ENCODE peak calls at places on chromosomes 4 and X, in seven cellular contexts. One of them, this sample, is unnamed.
A peak's percentile ranks its signal among the peaks of the same experiment; 100 is the strongest.

GRCh38 chr4:34720563-34720962 is 1523.8 kb downstream of the ARAP2 start:
- DNase-seq in A549: peak; percentile 3
- DNase-seq in transverse colon: no peak
- DNase-seq in SK-N-SH: peak; percentile 1
- DNase-seq in upper lobe of left lung: no peak
- DNase-seq in stomach: no peak
- DNase-seq in tibial nerve: no peak
- DNase-seq in this sample: no peak

GRCh38 chr4:140756292-140757219 is at the start of gene TBC1D9:
- DNase-seq in upper lobe of left lung: peak; percentile 92
- DNase-seq in SK-N-SH: peak; percentile 81
- DNase-seq in stomach: peak; percentile 79
- DNase-seq in tibial nerve: peak; percentile 38
- DNase-seq in A549: peak; percentile 49
- DNase-seq in transverse colon: peak; percentile 84
- DNase-seq in this sample: peak; percentile 86

GRCh38 chr4:110616162-110617062 is 6.5 kb downstream of the PITX2 start:
- DNase-seq in SK-N-SH: no peak
- DNase-seq in stomach: no peak
- DNase-seq in transverse colon: no peak
- DNase-seq in tibial nerve: no peak
- DNase-seq in A549: no peak
- DNase-seq in upper lobe of left lung: no peak
- DNase-seq in this sample: no peak

GRCh38 chr4:72568959-72569718 is at the start of gene ADAMTS3:
- DNase-seq in transverse colon: peak; percentile 40
- DNase-seq in tibial nerve: no peak
- DNase-seq in stomach: peak; percentile 51
- DNase-seq in upper lobe of left lung: peak; percentile 67
- DNase-seq in A549: peak; percentile 14
- DNase-seq in SK-N-SH: peak; percentile 89
- DNase-seq in this sample: peak; percentile 81

GRCh38 chr4:156705291-156705690 is 266.3 kb downstream of the PDGFC start:
- DNase-seq in SK-N-SH: no peak
- DNase-seq in upper lobe of left lung: no peak
- DNase-seq in transverse colon: no peak
- DNase-seq in A549: no peak
- DNase-seq in tibial nerve: no peak
- DNase-seq in stomach: no peak
- DNase-seq in this sample: no peak

GRCh38 chrX:46317158-46317557 is 228.1 kb downstream of the ZNF674 start:
- DNase-seq in A549: no peak
- DNase-seq in transverse colon: no peak
- DNase-seq in tibial nerve: no peak
- DNase-seq in upper lobe of left lung: no peak
- DNase-seq in SK-N-SH: no peak
- DNase-seq in stomach: no peak
- DNase-seq in this sample: no peak

GRCh38 chrX:139224953-139225665 is 305.4 kb upstream of the F9 start:
- DNase-seq in transverse colon: no peak
- DNase-seq in tibial nerve: no peak
- DNase-seq in A549: no peak
- DNase-seq in upper lobe of left lung: no peak
- DNase-seq in stomach: no peak
- DNase-seq in SK-N-SH: no peak
- DNase-seq in this sample: no peak

GRCh38 chrX:120743266-120743665 is 113.4 kb upstream of the C1GALT1C1 start:
- DNase-seq in A549: no peak
- DNase-seq in stomach: no peak
- DNase-seq in tibial nerve: no peak
- DNase-seq in transverse colon: no peak
- DNase-seq in SK-N-SH: no peak
- DNase-seq in upper lobe of left lung: no peak
- DNase-seq in this sample: no peak

GRCh38 chr4:169682360-169683047 is 62.1 kb downstream of the CLCN3 start:
- DNase-seq in A549: no peak
- DNase-seq in tibial nerve: no peak
- DNase-seq in upper lobe of left lung: no peak
- DNase-seq in stomach: no peak
- DNase-seq in transverse colon: no peak
- DNase-seq in SK-N-SH: no peak
- DNase-seq in this sample: no peak

GRCh38 chr4:56752985-56753384 is 68.5 kb downstream of the SPINK2 start:
- DNase-seq in tibial nerve: no peak
- DNase-seq in stomach: no peak
- DNase-seq in A549: no peak
- DNase-seq in upper lobe of left lung: no peak
- DNase-seq in transverse colon: peak; percentile 63
- DNase-seq in SK-N-SH: no peak
- DNase-seq in this sample: no peak

GRCh38 chr4:188941524-188942109 is 802.4 kb downstream of the TRIML1 start:
- DNase-seq in stomach: no peak
- DNase-seq in SK-N-SH: no peak
- DNase-seq in transverse colon: no peak
- DNase-seq in tibial nerve: no peak
- DNase-seq in A549: peak; percentile 58
- DNase-seq in upper lobe of left lung: no peak
- DNase-seq in this sample: no peak

GRCh38 chrX:153926863-153927685 is 1.0 kb upstream of the ARHGAP4 start:
- DNase-seq in stomach: peak; percentile 57
- DNase-seq in transverse colon: peak; percentile 77
- DNase-seq in tibial nerve: no peak
- DNase-seq in SK-N-SH: peak; percentile 69
- DNase-seq in A549: no peak
- DNase-seq in upper lobe of left lung: peak; percentile 72
- DNase-seq in this sample: peak; percentile 80

GRCh38 chr4:95549246-95550138 is 719 bp upstream of the UNC5C start:
- DNase-seq in stomach: peak; percentile 27
- DNase-seq in upper lobe of left lung: peak; percentile 26
- DNase-seq in tibial nerve: peak; percentile 18
- DNase-seq in SK-N-SH: peak; percentile 63
- DNase-seq in A549: no peak
- DNase-seq in transverse colon: peak; percentile 25
- DNase-seq in this sample: peak; percentile 62

GRCh38 chrX:140503714-140504351 is 1.0 kb downstream of the SOX3 start:
- DNase-seq in tibial nerve: no peak
- DNase-seq in SK-N-SH: peak; percentile 57
- DNase-seq in transverse colon: no peak
- DNase-seq in upper lobe of left lung: no peak
- DNase-seq in A549: no peak
- DNase-seq in stomach: no peak
- DNase-seq in this sample: no peak

GRCh38 chr4:163681208-163681821 is 186.8 kb downstream of the TMA16 start:
- DNase-seq in transverse colon: no peak
- DNase-seq in upper lobe of left lung: no peak
- DNase-seq in A549: no peak
- DNase-seq in tibial nerve: no peak
- DNase-seq in stomach: no peak
- DNase-seq in SK-N-SH: peak; percentile 48
- DNase-seq in this sample: no peak

GRCh38 chrX:110125435-110125834 is 122.5 kb downstream of the TMEM164 start:
- DNase-seq in stomach: no peak
- DNase-seq in upper lobe of left lung: no peak
- DNase-seq in transverse colon: no peak
- DNase-seq in tibial nerve: no peak
- DNase-seq in A549: no peak
- DNase-seq in SK-N-SH: peak; percentile 24
- DNase-seq in this sample: no peak

GRCh38 chr4:155263480-155263879 is 55.0 kb downstream of the NPY2R start:
- DNase-seq in transverse colon: no peak
- DNase-seq in stomach: no peak
- DNase-seq in SK-N-SH: no peak
- DNase-seq in upper lobe of left lung: no peak
- DNase-seq in tibial nerve: no peak
- DNase-seq in A549: no peak
- DNase-seq in this sample: no peak

GRCh38 chr4:64417974-64418373 is 8.7 kb upstream of the TECRL start:
- DNase-seq in transverse colon: no peak
- DNase-seq in upper lobe of left lung: no peak
- DNase-seq in A549: no peak
- DNase-seq in tibial nerve: no peak
- DNase-seq in SK-N-SH: no peak
- DNase-seq in stomach: no peak
- DNase-seq in this sample: no peak

GRCh38 chrX:64205735-64206491 is 405 bp upstream of the AMER1 start:
- DNase-seq in transverse colon: peak; percentile 95
- DNase-seq in upper lobe of left lung: peak; percentile 93
- DNase-seq in stomach: peak; percentile 94
- DNase-seq in SK-N-SH: peak; percentile 93
- DNase-seq in tibial nerve: peak; percentile 90
- DNase-seq in A549: peak; percentile 83
- DNase-seq in this sample: peak; percentile 97

GRCh38 chrX:107935664-107936433 is 46.3 kb downstream of the TEX13B start:
- DNase-seq in transverse colon: no peak
- DNase-seq in tibial nerve: no peak
- DNase-seq in upper lobe of left lung: no peak
- DNase-seq in stomach: no peak
- DNase-seq in SK-N-SH: no peak
- DNase-seq in A549: no peak
- DNase-seq in this sample: no peak

GRCh38 chr4:71765349-71765748 is 18.5 kb downstream of the GC start:
- DNase-seq in upper lobe of left lung: no peak
- DNase-seq in tibial nerve: no peak
- DNase-seq in SK-N-SH: no peak
- DNase-seq in transverse colon: no peak
- DNase-seq in stomach: no peak
- DNase-seq in A549: no peak
- DNase-seq in this sample: no peak

GRCh38 chr4:26083987-26084386 is 170.0 kb downstream of the SMIM20 start:
- DNase-seq in SK-N-SH: no peak
- DNase-seq in tibial nerve: no peak
- DNase-seq in upper lobe of left lung: peak; percentile 46
- DNase-seq in A549: no peak
- DNase-seq in transverse colon: no peak
- DNase-seq in stomach: no peak
- DNase-seq in this sample: peak; percentile 78

GRCh38 chr4:39083164-39083563 is 21.1 kb downstream of the KLHL5 start:
- DNase-seq in transverse colon: no peak
- DNase-seq in upper lobe of left lung: no peak
- DNase-seq in SK-N-SH: no peak
- DNase-seq in A549: no peak
- DNase-seq in stomach: no peak
- DNase-seq in tibial nerve: no peak
- DNase-seq in this sample: no peak

GRCh38 chrX:153582896-153583295 is 16.0 kb downstream of the CCNQ start:
- DNase-seq in A549: no peak
- DNase-seq in stomach: peak; percentile 31
- DNase-seq in tibial nerve: no peak
- DNase-seq in upper lobe of left lung: peak; percentile 40
- DNase-seq in transverse colon: peak; percentile 45
- DNase-seq in SK-N-SH: peak; percentile 65
- DNase-seq in this sample: no peak

GRCh38 chr4:48651869-48652447 is 128.1 kb downstream of the FRYL start:
- DNase-seq in transverse colon: no peak
- DNase-seq in A549: no peak
- DNase-seq in tibial nerve: no peak
- DNase-seq in SK-N-SH: no peak
- DNase-seq in stomach: no peak
- DNase-seq in upper lobe of left lung: no peak
- DNase-seq in this sample: no peak

GRCh38 chrX:133638285-133638684 is 223.0 kb upstream of the GPC4 start:
- DNase-seq in upper lobe of left lung: no peak
- DNase-seq in tibial nerve: no peak
- DNase-seq in transverse colon: no peak
- DNase-seq in stomach: peak; percentile 35
- DNase-seq in SK-N-SH: no peak
- DNase-seq in A549: no peak
- DNase-seq in this sample: no peak
- TF ChIP-seq EP300 in upper lobe of left lung: no peak
- TF ChIP-seq EP300 in tibial nerve: no peak
- TF ChIP-seq EP300 in transverse colon: no peak
- TF ChIP-seq EP300 in stomach: no peak
- TF ChIP-seq EP300 in SK-N-SH: no peak
- TF ChIP-seq EP300 in A549: no peak
- TF ChIP-seq EP300 in this sample: no peak

DNA sequence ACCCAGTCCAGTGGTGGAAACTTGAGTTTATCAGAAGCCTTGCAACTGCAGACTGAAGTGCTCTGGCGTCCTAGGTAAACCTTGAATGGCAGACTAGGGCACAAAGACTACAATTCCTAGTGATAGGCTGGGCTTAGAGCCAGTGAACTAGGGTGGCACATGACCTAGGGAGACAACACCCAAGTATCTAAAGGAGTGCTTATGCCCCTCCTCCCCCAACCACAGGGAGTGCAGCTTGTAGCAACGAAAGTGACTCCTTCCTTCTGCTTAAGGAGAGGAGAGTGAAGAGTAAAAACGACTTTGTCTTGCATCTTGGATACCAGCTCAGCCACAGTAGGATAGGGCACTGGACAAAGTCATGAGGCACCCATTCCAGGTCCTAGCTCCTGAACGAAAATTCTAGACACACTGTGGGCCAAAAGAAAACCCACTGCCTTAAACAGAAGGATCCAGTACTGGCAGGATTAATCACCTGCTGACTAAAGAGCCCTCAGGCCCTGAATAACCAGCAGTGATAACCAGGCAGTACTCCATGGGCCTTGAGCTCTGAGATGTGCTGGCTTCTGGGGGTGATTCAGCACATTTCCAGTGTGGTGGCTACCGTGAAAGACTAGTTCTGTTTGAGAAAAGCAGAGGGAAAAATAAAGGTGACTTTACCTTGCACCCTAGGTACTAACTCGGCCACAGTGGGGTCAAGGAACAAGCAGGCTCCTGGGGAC is 58.7 kb upstream of the STARD8 start:
- DNase-seq in tibial nerve: no peak
- DNase-seq in SK-N-SH: no peak
- DNase-seq in A549: no peak
- DNase-seq in stomach: no peak
- DNase-seq in upper lobe of left lung: peak; percentile 21
- DNase-seq in transverse colon: no peak
- DNase-seq in this sample: no peak
- TF ChIP-seq EP300 in tibial nerve: no peak
- TF ChIP-seq EP300 in SK-N-SH: no peak
- TF ChIP-seq EP300 in A549: no peak
- TF ChIP-seq EP300 in stomach: no peak
- TF ChIP-seq EP300 in upper lobe of left lung: no peak
- TF ChIP-seq EP300 in transverse colon: no peak
- TF ChIP-seq EP300 in this sample: no peak

DNA sequence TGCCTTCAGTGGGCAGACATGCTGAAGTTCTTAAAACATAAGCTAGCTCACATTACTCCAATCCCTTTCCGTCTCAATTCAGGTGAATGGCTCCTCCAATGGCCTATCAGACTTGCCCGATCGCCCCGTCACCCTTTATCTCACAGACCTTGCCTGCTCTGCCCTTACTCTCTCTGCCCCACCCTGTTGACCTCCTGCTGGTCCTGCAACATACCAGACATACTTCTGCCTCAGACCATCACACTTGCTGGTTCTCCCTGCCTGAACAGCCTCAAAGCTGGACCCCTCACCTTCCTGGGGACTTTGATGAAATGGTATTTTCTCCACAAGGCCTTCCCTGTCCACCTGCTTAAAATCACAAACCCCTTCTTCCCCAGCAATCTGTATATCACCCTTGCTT is 340.1 kb upstream of the NR3C2 start:
- DNase-seq in tibial nerve: no peak
- DNase-seq in upper lobe of left lung: peak; percentile 28
- DNase-seq in stomach: peak; percentile 31
- DNase-seq in transverse colon: no peak
- DNase-seq in SK-N-SH: no peak
- DNase-seq in A549: no peak
- DNase-seq in this sample: no peak
- TF ChIP-seq EP300 in tibial nerve: no peak
- TF ChIP-seq EP300 in upper lobe of left lung: no peak
- TF ChIP-seq EP300 in stomach: no peak
- TF ChIP-seq EP300 in transverse colon: no peak
- TF ChIP-seq EP300 in SK-N-SH: no peak
- TF ChIP-seq EP300 in A549: no peak
- TF ChIP-seq EP300 in this sample: no peak

GRCh38 chr4:5082381-5082780 is 31.1 kb downstream of the STK32B start:
- DNase-seq in transverse colon: no peak
- DNase-seq in A549: no peak
- DNase-seq in SK-N-SH: no peak
- DNase-seq in stomach: no peak
- DNase-seq in upper lobe of left lung: no peak
- DNase-seq in tibial nerve: no peak
- DNase-seq in this sample: no peak
- TF ChIP-seq EP300 in transverse colon: no peak
- TF ChIP-seq EP300 in A549: no peak
- TF ChIP-seq EP300 in SK-N-SH: no peak
- TF ChIP-seq EP300 in stomach: no peak
- TF ChIP-seq EP300 in upper lobe of left lung: no peak
- TF ChIP-seq EP300 in tibial nerve: no peak
- TF ChIP-seq EP300 in this sample: no peak